ENCODE peak calls at places on chromosomes 1 and 21, in five cellular contexts. L, E, R, D and Y are unnamed samples.

GRCh38 chr1:234772345-234773147 is 162.6 kb upstream of the IRF2BP2 start:
- DNase-seq in D (peak), L (peak), E (peak), R (peak), Y (peak)

GRCh38 chr21:44709426-44710293 is 1.7 kb downstream of the TSPEAR start:
- DNase-seq in E (peak), D (no peak), L (peak), R (no peak), Y (no peak)

GRCh38 chr1:48869116-48869893 is 92.6 kb upstream of the BEND5 start:
- DNase-seq in D (no peak), L (peak), R (no peak), E (peak), Y (no peak)

GRCh38 chr1:53545663-53546408 is 86.6 kb downstream of the DMRTB1 start:
- DNase-seq in R (no peak), L (no peak), E (no peak), D (no peak), Y (no peak)

GRCh38 chr1:14113841-14114567 is 414.0 kb downstream of the PRDM2 start:
- DNase-seq in L (peak), D (no peak), E (peak), R (peak), Y (peak)

GRCh38 chr1:182998482-182998881 is 24.7 kb upstream of the LAMC1 start:
- DNase-seq in L (peak), E (no peak), D (no peak), R (no peak), Y (no peak)

GRCh38 chr1:83787246-83787998 is 211.5 kb downstream of the TTLL7 start:
- DNase-seq in E (peak), L (no peak), D (no peak), R (no peak), Y (no peak)

GRCh38 chr1:205291577-205291976 is 30.0 kb downstream of the NUAK2 start:
- DNase-seq in E (no peak), L (no peak), D (no peak), R (no peak), Y (no peak)

GRCh38 chr1:160285506-160285905 is 573 bp upstream of the PEX19 start:
- DNase-seq in D (no peak), E (no peak), R (no peak), L (no peak), Y (no peak)

GRCh38 chr1:227372662-227373061 is 54.4 kb upstream of the CDC42BPA start:
- DNase-seq in D (no peak), E (no peak), R (no peak), L (peak), Y (no peak)

GRCh38 chr1:203480525-203481084 is 5.0 kb downstream of the PRELP start:
- DNase-seq in D (peak), L (peak), R (peak), E (peak), Y (peak)

GRCh38 chr1:225866061-225866844 is 15.9 kb downstream of the TMEM63A start:
- DNase-seq in R (no peak), D (no peak), L (no peak), E (no peak), Y (no peak)

GRCh38 chr1:59432531-59433439 is 135.9 kb downstream of the FGGY start:
- DNase-seq in E (no peak), R (no peak), D (no peak), L (no peak), Y (no peak)

GRCh38 chr1:60367522-60367921 is 294.0 kb upstream of the C1orf87 start:
- DNase-seq in L (no peak), E (peak), D (no peak), R (no peak), Y (no peak)

GRCh38 chr1:33420870-33421775 is 9.8 kb downstream of the PHC2 start:
- DNase-seq in D (no peak), L (no peak), R (no peak), E (no peak), Y (no peak)

GRCh38 chr1:212431656-212432055 is 1.1 kb upstream of the NENF start:
- DNase-seq in D (no peak), L (no peak), R (no peak), E (peak), Y (no peak)

GRCh38 chr21:45454924-45455315 is 50.0 kb downstream of the COL18A1 start:
- DNase-seq in E (no peak), R (no peak), D (no peak), L (no peak), Y (no peak)

GRCh38 chr1:55823521-55824296 is 608.5 kb upstream of the USP24 start:
- DNase-seq in D (no peak), R (no peak), L (no peak), E (no peak), Y (no peak)

GRCh38 chr1:54287176-54287650 is 87.2 kb downstream of the MRPL37 start:
- DNase-seq in D (no peak), R (peak), E (no peak), L (peak), Y (peak)

GRCh38 chr1:28775121-28775942 is 36.6 kb upstream of the OPRD1 start:
- DNase-seq in L (peak), R (peak), D (no peak), E (peak), Y (no peak)

GRCh38 chr1:117008675-117009074 is 7.1 kb downstream of the CD101 start:
- DNase-seq in R (no peak), D (no peak), L (no peak), E (no peak), Y (no peak)

GRCh38 chr1:185695299-185695698 is 38.9 kb upstream of the HMCN1 start:
- DNase-seq in L (no peak), E (peak), D (no peak), R (no peak), Y (peak)

GRCh38 chr1:234985007-234985370 is 143.6 kb downstream of the TOMM20 start:
- DNase-seq in D (no peak), E (no peak), R (no peak), L (no peak), Y (no peak)

GRCh38 chr1:160161965-160162705 is 10.7 kb downstream of the ATP1A4 start:
- DNase-seq in E (peak), D (no peak), R (peak), L (no peak), Y (peak)

GRCh38 chr1:241677171-241677570 is 25.1 kb downstream of the WDR64 start:
- DNase-seq in R (no peak), D (no peak), E (no peak), L (no peak), Y (peak)

GRCh38 chr21:33434770-33435360 is 31.7 kb downstream of the IFNGR2 start:
- DNase-seq in D (peak), R (peak), E (no peak), L (peak), Y (peak)

GRCh38 chr1:34316773-34317172 is 140.1 kb downstream of the C1orf94 start:
- DNase-seq in R (no peak), D (no peak), E (no peak), L (no peak), Y (no peak)

GRCh38 chr21:43864313-43864805 is 664 bp upstream of the AGPAT3 start:
- DNase-seq in D (peak), R (peak), L (peak), E (peak), Y (no peak)

GRCh38 chr1:6631058-6631457 is 6.4 kb downstream of the THAP3 start:
- DNase-seq in L (no peak), E (no peak), D (no peak), R (no peak), Y (no peak)
- H2AFZ ChIP-seq in L (no peak), E (no peak), D (no peak), R (no peak), Y (no peak)

DNA sequence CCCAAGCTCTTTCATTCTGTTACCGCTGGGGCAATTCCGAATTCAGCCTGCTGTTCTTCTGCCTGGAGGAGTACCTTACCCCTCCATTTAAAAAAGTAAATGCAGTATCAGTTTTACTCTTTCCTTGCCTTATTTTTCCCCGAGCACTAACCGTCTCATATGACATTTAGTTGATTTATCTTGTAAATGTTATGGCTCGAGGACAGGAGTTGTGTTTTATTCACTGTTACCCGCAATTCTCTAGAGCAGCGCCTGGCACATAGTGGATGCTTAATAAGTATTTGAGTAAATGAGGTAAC is 425 bp upstream of the TADA1 start:
- DNase-seq in L (no peak), R (no peak), E (no peak), D (no peak), Y (no peak)
- H3K27ac ChIP-seq in L (no peak), R (peak), E (no peak), D (no peak), Y (peak)

DNA sequence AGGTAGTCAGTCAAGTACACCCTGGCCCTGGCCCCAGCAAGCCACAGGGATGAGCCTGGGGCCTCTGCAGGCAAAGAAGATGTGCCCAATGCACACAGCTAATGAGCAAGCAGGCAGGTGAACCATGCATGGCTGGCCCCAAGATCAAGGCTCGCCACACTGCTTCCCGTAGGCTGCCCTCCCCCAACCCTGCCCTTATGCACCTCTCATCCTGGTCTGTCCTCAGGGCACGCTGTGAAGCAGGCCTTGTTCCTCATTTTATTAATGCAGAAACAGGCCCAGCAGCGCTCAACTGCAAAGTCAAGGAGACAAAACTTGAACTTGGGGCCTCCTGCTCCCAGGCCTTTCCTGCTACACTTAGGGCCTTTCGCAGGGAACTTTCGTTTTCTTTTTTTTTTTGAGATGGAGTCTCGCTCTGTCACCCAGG is 35.6 kb upstream of the ID3 start:
- DNase-seq in L (no peak), R (no peak), E (no peak), D (no peak), Y (peak)
- H3K4me3 ChIP-seq in L (no peak), R (no peak), E (no peak), D (no peak), Y (peak)

DNA sequence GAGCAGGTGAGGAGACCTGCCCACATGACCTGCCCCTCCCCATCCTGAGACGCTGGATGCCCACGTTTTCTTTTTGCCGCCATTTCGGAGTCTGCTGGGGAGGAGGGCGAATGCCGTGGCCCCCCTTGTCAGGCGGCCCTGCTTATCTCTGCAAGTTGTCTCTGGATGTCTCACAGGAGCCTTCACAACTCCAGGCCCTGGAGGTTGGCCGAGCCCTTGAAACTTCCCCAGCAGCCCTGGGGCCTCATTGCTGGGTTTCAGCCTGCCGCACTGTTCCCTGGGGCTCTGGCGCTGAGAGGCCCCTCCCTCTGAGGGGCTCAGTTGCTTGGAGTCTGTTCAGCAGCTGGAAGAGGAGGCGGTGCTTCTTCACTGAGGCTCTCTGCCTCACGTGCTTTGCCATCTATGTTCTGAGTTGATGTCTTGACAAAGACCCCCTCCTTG is 29.8 kb upstream of the ZBTB21 start:
- DNase-seq in R (no peak), L (no peak), D (no peak), E (no peak), Y (no peak)
- H2AFZ ChIP-seq in R (no peak), L (peak), D (no peak), E (no peak), Y (no peak)